ENCODE peak calls at places on chromosomes 6 and 20, in five cellular contexts. One of them, this sample, is unnamed.

GRCh38 chr20:10077081-10077471 is 42.3 kb downstream of the ANKEF1 start:
- DNase-seq in GM12878: no peak
- DNase-seq in K562: peak; percentile 7
- DNase-seq in SK-N-SH: no peak
- DNase-seq in GM12891: no peak
- DNase-seq in this sample: no peak

GRCh38 chr20:24784607-24785006 is 164.5 kb upstream of the CST7 start:
- DNase-seq in K562: no peak
- DNase-seq in GM12891: no peak
- DNase-seq in GM12878: no peak
- DNase-seq in SK-N-SH: no peak
- DNase-seq in this sample: no peak

GRCh38 chr6:56297022-56297995 is 49.9 kb upstream of the COL21A1 start:
- DNase-seq in SK-N-SH: no peak
- DNase-seq in K562: no peak
- DNase-seq in GM12891: no peak
- DNase-seq in GM12878: no peak
- DNase-seq in this sample: no peak

GRCh38 chr6:35972471-35972985 is 51.6 kb upstream of the SRPK1 start:
- DNase-seq in GM12878: no peak
- DNase-seq in GM12891: no peak
- DNase-seq in SK-N-SH: peak; percentile 24
- DNase-seq in K562: peak; percentile 25
- DNase-seq in this sample: no peak

GRCh38 chr6:152263582-152263981 is 373.6 kb downstream of the SYNE1 start:
- DNase-seq in GM12878: no peak
- DNase-seq in SK-N-SH: no peak
- DNase-seq in K562: no peak
- DNase-seq in GM12891: no peak
- DNase-seq in this sample: no peak

GRCh38 chr6:146358341-146359046 is 185.1 kb upstream of the RAB32 start:
- DNase-seq in GM12891: no peak
- DNase-seq in K562: no peak
- DNase-seq in GM12878: no peak
- DNase-seq in SK-N-SH: no peak
- DNase-seq in this sample: no peak

GRCh38 chr6:139291813-139292619 is at the start of gene TXLNB:
- DNase-seq in GM12878: peak; percentile 83
- DNase-seq in SK-N-SH: no peak
- DNase-seq in K562: no peak
- DNase-seq in GM12891: peak; percentile 24
- DNase-seq in this sample: no peak

GRCh38 chr6:157885211-157885788 is 62.3 kb downstream of the SNX9 start:
- DNase-seq in GM12891: no peak
- DNase-seq in K562: no peak
- DNase-seq in GM12878: no peak
- DNase-seq in SK-N-SH: no peak
- DNase-seq in this sample: no peak

GRCh38 chr20:43961541-43962471 is 47.2 kb downstream of the TOX2 start:
- DNase-seq in GM12878: no peak
- DNase-seq in K562: no peak
- DNase-seq in GM12891: no peak
- DNase-seq in SK-N-SH: peak; percentile 81
- DNase-seq in this sample: no peak

GRCh38 chr20:42649716-42650115 is 540.0 kb downstream of the PTPRT start:
- DNase-seq in SK-N-SH: no peak
- DNase-seq in K562: no peak
- DNase-seq in GM12891: no peak
- DNase-seq in GM12878: no peak
- DNase-seq in this sample: no peak

GRCh38 chr6:51007237-51007636 is 188.6 kb downstream of the TFAP2B start:
- DNase-seq in GM12891: no peak
- DNase-seq in GM12878: no peak
- DNase-seq in SK-N-SH: no peak
- DNase-seq in K562: no peak
- DNase-seq in this sample: no peak

GRCh38 chr20:31666258-31667042 is 28.7 kb downstream of the COX4I2 start:
- DNase-seq in K562: peak; percentile 50
- DNase-seq in SK-N-SH: no peak
- DNase-seq in GM12891: no peak
- DNase-seq in GM12878: no peak
- DNase-seq in this sample: no peak

GRCh38 chr6:35181313-35181932 is 32.3 kb upstream of the SCUBE3 start:
- DNase-seq in SK-N-SH: no peak
- DNase-seq in GM12878: no peak
- DNase-seq in GM12891: no peak
- DNase-seq in K562: no peak
- DNase-seq in this sample: no peak

GRCh38 chr6:37867756-37868446 is 48.4 kb downstream of the ZFAND3 start:
- DNase-seq in GM12878: no peak
- DNase-seq in K562: no peak
- DNase-seq in GM12891: no peak
- DNase-seq in SK-N-SH: no peak
- DNase-seq in this sample: no peak

DNA sequence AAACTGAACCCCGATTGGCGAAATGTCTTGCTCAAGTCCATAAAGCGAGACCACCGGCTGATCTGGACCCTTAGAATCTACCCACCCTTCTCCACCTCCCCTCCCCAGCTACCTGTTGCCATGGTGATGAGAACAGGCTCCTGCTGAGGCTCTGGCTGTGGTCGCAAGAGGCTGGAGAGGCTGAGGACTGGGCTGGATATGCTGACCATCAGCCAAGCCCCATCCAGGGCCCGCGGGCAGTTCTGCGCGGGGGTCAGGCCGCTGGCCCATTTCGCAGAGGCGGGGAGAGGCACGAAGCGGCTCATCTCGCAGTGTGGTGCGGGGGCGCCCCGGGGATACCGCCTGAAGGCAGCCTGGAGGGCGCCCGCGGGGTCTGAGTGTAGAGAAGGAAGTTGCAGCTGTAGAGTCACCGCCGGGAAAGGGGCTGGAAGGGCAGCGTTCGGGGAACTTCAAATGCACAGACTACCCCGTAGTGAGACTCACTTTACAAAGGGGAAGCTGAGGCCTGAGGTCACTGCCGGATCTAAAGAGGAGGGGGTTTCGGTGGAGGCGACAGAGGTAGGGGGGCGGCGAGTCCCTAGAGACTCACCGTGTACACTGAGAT is 671 bp downstream of the TAPBP start:
- DNase-seq in SK-N-SH: peak; percentile 79
- DNase-seq in GM12878: no peak
- DNase-seq in GM12891: no peak
- DNase-seq in K562: peak; percentile 63
- DNase-seq in this sample: peak; percentile 38
- TF ChIP-seq TAF1 in SK-N-SH: no peak
- TF ChIP-seq TAF1 in GM12878: peak; percentile 20
- TF ChIP-seq TAF1 in GM12891: no peak
- TF ChIP-seq TAF1 in K562: no peak
- TF ChIP-seq TAF1 in this sample: no peak

GRCh38 chr6:29797966-29798365 is 29.7 kb upstream of the HLA-G start:
- DNase-seq in SK-N-SH: no peak
- DNase-seq in GM12891: no peak
- DNase-seq in K562: no peak
- DNase-seq in GM12878: no peak
- DNase-seq in this sample: no peak
- TF ChIP-seq TAF1 in SK-N-SH: no peak
- TF ChIP-seq TAF1 in GM12891: no peak
- TF ChIP-seq TAF1 in K562: no peak
- TF ChIP-seq TAF1 in GM12878: no peak
- TF ChIP-seq TAF1 in this sample: no peak

GRCh38 chr20:61767776-61768494 is 297.7 kb downstream of the TAF4 start:
- DNase-seq in SK-N-SH: no peak
- DNase-seq in GM12891: no peak
- DNase-seq in K562: no peak
- DNase-seq in GM12878: no peak
- DNase-seq in this sample: no peak
- TF ChIP-seq TAF1 in SK-N-SH: no peak
- TF ChIP-seq TAF1 in GM12891: no peak
- TF ChIP-seq TAF1 in K562: no peak
- TF ChIP-seq TAF1 in GM12878: no peak
- TF ChIP-seq TAF1 in this sample: no peak

GRCh38 chr6:108948252-108948651 is 100.0 kb downstream of the ARMC2 start:
- DNase-seq in K562: no peak
- DNase-seq in GM12878: no peak
- DNase-seq in GM12891: no peak
- DNase-seq in SK-N-SH: peak; percentile 70
- DNase-seq in this sample: no peak

GRCh38 chr6:108945686-108946158 is 97.5 kb downstream of the ARMC2 start:
- DNase-seq in SK-N-SH: no peak
- DNase-seq in K562: no peak
- DNase-seq in GM12878: no peak
- DNase-seq in GM12891: no peak
- DNase-seq in this sample: no peak

GRCh38 chr6:108944707-108945685 is 96.8 kb downstream of the ARMC2 start:
- DNase-seq in K562: no peak
- DNase-seq in GM12891: no peak
- DNase-seq in GM12878: no peak
- DNase-seq in SK-N-SH: no peak
- DNase-seq in this sample: no peak

GRCh38 chr6:108946695-108947094 is 98.5 kb downstream of the ARMC2 start:
- DNase-seq in GM12891: no peak
- DNase-seq in K562: no peak
- DNase-seq in SK-N-SH: no peak
- DNase-seq in GM12878: no peak
- DNase-seq in this sample: no peak

GRCh38 chr6:108947114-108947854 is 99.1 kb downstream of the ARMC2 start:
- DNase-seq in SK-N-SH: peak; percentile 75
- DNase-seq in GM12878: no peak
- DNase-seq in GM12891: no peak
- DNase-seq in K562: no peak
- DNase-seq in this sample: no peak
- TF ChIP-seq TAF1 in SK-N-SH: no peak
- TF ChIP-seq TAF1 in GM12878: no peak
- TF ChIP-seq TAF1 in GM12891: no peak
- TF ChIP-seq TAF1 in K562: no peak
- TF ChIP-seq TAF1 in this sample: no peak

GRCh38 chr6:22204153-22204552 is 92.7 kb downstream of the PRL start:
- DNase-seq in SK-N-SH: no peak
- DNase-seq in GM12891: no peak
- DNase-seq in GM12878: no peak
- DNase-seq in K562: no peak
- DNase-seq in this sample: no peak
- TF ChIP-seq TAF1 in SK-N-SH: no peak
- TF ChIP-seq TAF1 in GM12891: no peak
- TF ChIP-seq TAF1 in GM12878: no peak
- TF ChIP-seq TAF1 in K562: no peak
- TF ChIP-seq TAF1 in this sample: no peak

GRCh38 chr6:28632326-28632851 is 106.7 kb downstream of the GPX5 start:
- DNase-seq in K562: no peak
- DNase-seq in SK-N-SH: no peak
- DNase-seq in GM12878: no peak
- DNase-seq in GM12891: no peak
- DNase-seq in this sample: no peak

GRCh38 chr6:28634758-28635546 is 109.3 kb downstream of the GPX5 start:
- DNase-seq in GM12878: no peak
- DNase-seq in SK-N-SH: peak; percentile 80
- DNase-seq in K562: no peak
- DNase-seq in GM12891: no peak
- DNase-seq in this sample: no peak

GRCh38 chr6:28633445-28634215 is 107.9 kb downstream of the GPX5 start:
- DNase-seq in GM12891: no peak
- DNase-seq in K562: no peak
- DNase-seq in GM12878: no peak
- DNase-seq in SK-N-SH: no peak
- DNase-seq in this sample: no peak

GRCh38 chr6:28635547-28636158 is 110.0 kb downstream of the GPX5 start:
- DNase-seq in GM12891: no peak
- DNase-seq in SK-N-SH: peak; percentile 81
- DNase-seq in K562: no peak
- DNase-seq in GM12878: no peak
- DNase-seq in this sample: no peak

GRCh38 chr6:28634406-28634757 is 108.7 kb downstream of the GPX5 start:
- DNase-seq in SK-N-SH: no peak
- DNase-seq in K562: no peak
- DNase-seq in GM12891: no peak
- DNase-seq in GM12878: no peak
- DNase-seq in this sample: no peak
- TF ChIP-seq TAF1 in SK-N-SH: no peak
- TF ChIP-seq TAF1 in K562: no peak
- TF ChIP-seq TAF1 in GM12891: no peak
- TF ChIP-seq TAF1 in GM12878: no peak
- TF ChIP-seq TAF1 in this sample: no peak

GRCh38 chr20:754904-755303 is 13.4 kb downstream of the SLC52A3 start:
- DNase-seq in K562: no peak
- DNase-seq in GM12878: no peak
- DNase-seq in GM12891: no peak
- DNase-seq in SK-N-SH: no peak
- DNase-seq in this sample: no peak

GRCh38 chr20:753897-754635 is 14.2 kb downstream of the SLC52A3 start:
- DNase-seq in K562: no peak
- DNase-seq in GM12891: no peak
- DNase-seq in SK-N-SH: no peak
- DNase-seq in GM12878: no peak
- DNase-seq in this sample: no peak

GRCh38 chr20:750801-751200 is 17.5 kb downstream of the SLC52A3 start:
- DNase-seq in SK-N-SH: no peak
- DNase-seq in K562: peak; percentile 68
- DNase-seq in GM12891: no peak
- DNase-seq in GM12878: no peak
- DNase-seq in this sample: no peak

GRCh38 chr20:755931-756330 is 12.4 kb downstream of the SLC52A3 start:
- DNase-seq in GM12878: no peak
- DNase-seq in K562: no peak
- DNase-seq in SK-N-SH: no peak
- DNase-seq in GM12891: no peak
- DNase-seq in this sample: no peak

DNA sequence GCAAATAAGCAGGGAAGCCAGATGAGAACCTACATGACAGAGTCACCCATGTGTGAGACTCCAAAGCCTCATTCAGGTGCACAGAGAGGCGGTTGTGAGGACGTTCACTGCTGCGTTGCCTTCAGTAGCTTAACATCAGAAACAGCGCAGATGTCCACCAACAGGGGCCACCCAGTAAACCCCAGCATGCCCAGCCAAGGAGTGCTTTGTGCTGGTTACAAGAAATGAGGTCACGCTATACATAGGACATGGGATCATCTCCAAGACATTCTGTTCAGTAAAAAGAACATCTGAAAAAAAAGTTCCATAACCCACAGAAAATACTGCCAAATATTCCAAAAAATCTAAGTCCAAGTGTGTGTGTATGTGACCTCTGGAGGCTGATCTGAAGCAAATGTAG is 16.0 kb downstream of the SLC52A3 start:
- DNase-seq in K562: no peak
- DNase-seq in GM12891: no peak
- DNase-seq in SK-N-SH: no peak
- DNase-seq in GM12878: no peak
- DNase-seq in this sample: no peak
- TF ChIP-seq TAF1 in K562: no peak
- TF ChIP-seq TAF1 in GM12891: no peak
- TF ChIP-seq TAF1 in SK-N-SH: no peak
- TF ChIP-seq TAF1 in GM12878: no peak
- TF ChIP-seq TAF1 in this sample: no peak

GRCh38 chr6:127343753-127344659 is 597 bp upstream of the ECHDC1 start:
- DNase-seq in GM12878: no peak
- DNase-seq in GM12891: no peak
- DNase-seq in SK-N-SH: peak; percentile 30
- DNase-seq in K562: peak; percentile 49
- DNase-seq in this sample: no peak
- TF ChIP-seq TAF1 in GM12878: no peak
- TF ChIP-seq TAF1 in GM12891: no peak
- TF ChIP-seq TAF1 in SK-N-SH: no peak
- TF ChIP-seq TAF1 in K562: no peak
- TF ChIP-seq TAF1 in this sample: no peak

This sample was measured in GM12892.